ENCODE peak calls at places on chromosomes 7 and 10, in five cellular contexts. N is AG10803; E is naive thymus-derived CD4-positive, alpha-beta T cell; Y is DND-41; C is A549. A is an unnamed sample.

GRCh38 chr10:113001599-113002448 is 51.8 kb downstream of the TCF7L2 start:
- DNase-seq in N (no peak), E (no peak), Y (no peak), C (no peak), A (no peak)

GRCh38 chr10:88428442-88428841 is 154.7 kb downstream of the RNLS start:
- DNase-seq in N (peak), E (no peak), Y (no peak), C (peak), A (no peak)

GRCh38 chr7:150377116-150377979 is 1.8 kb upstream of the ZNF775 start:
- DNase-seq in N (no peak), E (no peak), Y (no peak), C (no peak), A (no peak)

GRCh38 chr7:28104811-28105210 is 75.8 kb downstream of the JAZF1 start:
- DNase-seq in N (no peak), E (no peak), Y (no peak), C (no peak), A (no peak)

GRCh38 chr7:20330797-20331230 is at the start of gene ITGB8:
- DNase-seq in N (peak), E (no peak), Y (no peak), C (peak), A (no peak)

GRCh38 chr7:99597762-99598501 is at the start of gene TMEM225B:
- DNase-seq in N (no peak), E (peak), Y (no peak), C (no peak), A (peak)

GRCh38 chr7:87926581-87927461 is 7.2 kb upstream of the ADAM22 start:
- DNase-seq in N (no peak), E (no peak), Y (no peak), C (no peak), A (no peak)

GRCh38 chr7:126760914-126761577 is 491.7 kb downstream of the GRM8 start:
- DNase-seq in N (no peak), E (no peak), Y (no peak), C (no peak), A (no peak)

GRCh38 chr10:12703813-12704212 is 297.7 kb downstream of the CCDC3 start:
- DNase-seq in N (peak), E (no peak), Y (no peak), C (no peak), A (no peak)

GRCh38 chr10:36534471-36535002 is 590.9 kb upstream of the ANKRD30A start:
- DNase-seq in N (peak), E (no peak), Y (no peak), C (peak), A (no peak)

GRCh38 chr10:23980054-23980453 is 228.9 kb upstream of the KIAA1217 start:
- DNase-seq in N (no peak), E (no peak), Y (no peak), C (no peak), A (no peak)

GRCh38 chr10:73873163-73873842 is 1.1 kb downstream of the CAMK2G start:
- DNase-seq in N (no peak), E (no peak), Y (no peak), C (no peak), A (no peak)

GRCh38 chr7:47535704-47536628 is 45.9 kb downstream of the TNS3 start:
- DNase-seq in N (no peak), E (no peak), Y (no peak), C (no peak), A (no peak)

GRCh38 chr7:16026253-16027020 is 340.0 kb upstream of the MEOX2 start:
- DNase-seq in N (no peak), E (no peak), Y (no peak), C (no peak), A (no peak)

GRCh38 chr7:38629621-38630020 is 1.6 kb downstream of the AMPH start:
- DNase-seq in N (peak), E (no peak), Y (no peak), C (no peak), A (no peak)

GRCh38 chr10:36173364-36173763 is 531.3 kb upstream of the FZD8 start:
- DNase-seq in N (no peak), E (no peak), Y (no peak), C (no peak), A (no peak)

GRCh38 chr7:22688034-22688433 is 39.0 kb upstream of the IL6 start:
- DNase-seq in N (no peak), E (no peak), Y (no peak), C (no peak), A (no peak)

GRCh38 chr10:70480254-70480861 is 1.8 kb downstream of the PALD1 start:
- DNase-seq in N (no peak), E (peak), Y (peak), C (no peak), A (no peak)

GRCh38 chr7:44184221-44184873 is 4.9 kb downstream of the GCK start:
- DNase-seq in N (peak), E (no peak), Y (no peak), C (peak), A (no peak)

GRCh38 chr10:34405611-34406462 is 409.3 kb downstream of the PARD3 start:
- DNase-seq in N (no peak), E (no peak), Y (no peak), C (no peak), A (no peak)

GRCh38 chr7:10889266-10889898 is 84.3 kb upstream of the PHF14 start:
- DNase-seq in N (peak), E (peak), Y (peak), C (peak), A (peak)

GRCh38 chr7:94295805-94296204 is 98.9 kb upstream of the COL1A2 start:
- DNase-seq in N (peak), E (no peak), Y (no peak), C (peak), A (no peak)

GRCh38 chr7:107527196-107527595 is 36.5 kb downstream of the COG5 start:
- DNase-seq in N (no peak), E (no peak), Y (no peak), C (no peak), A (no peak)

GRCh38 chr10:117541909-117542705 is 439 bp upstream of the EMX2 start:
- DNase-seq in N (peak), E (no peak), Y (no peak), C (peak), A (no peak)

GRCh38 chr10:117541405-117541908 is 1.1 kb upstream of the EMX2 start:
- DNase-seq in N (peak), E (no peak), Y (no peak), C (no peak), A (no peak)

GRCh38 chr10:117543999-117544728 is 1.6 kb downstream of the EMX2 start:
- DNase-seq in N (no peak), E (no peak), Y (no peak), C (no peak), A (no peak)

GRCh38 chr10:117543245-117543998 is 876 bp downstream of the EMX2 start:
- DNase-seq in N (peak), E (no peak), Y (no peak), C (no peak), A (no peak)

GRCh38 chr10:117542706-117543244 is at the start of gene EMX2:
- DNase-seq in N (no peak), E (no peak), Y (no peak), C (no peak), A (no peak)
- H3K4me3 ChIP-seq in N (peak), E (no peak), Y (no peak), C (peak), A (no peak)

GRCh38 chr7:96285579-96285978 is 36.3 kb downstream of the SLC25A13 start:
- DNase-seq in N (no peak), E (peak), Y (peak), C (no peak), A (peak)

GRCh38 chr7:96282835-96283234 is 39.1 kb downstream of the SLC25A13 start:
- DNase-seq in N (no peak), E (no peak), Y (no peak), C (no peak), A (no peak)

GRCh38 chr7:96284240-96284639 is 37.7 kb downstream of the SLC25A13 start:
- DNase-seq in N (no peak), E (no peak), Y (no peak), C (no peak), A (no peak)

GRCh38 chr7:96284838-96285237 is 37.1 kb downstream of the SLC25A13 start:
- DNase-seq in N (no peak), E (no peak), Y (no peak), C (no peak), A (no peak)

DNA sequence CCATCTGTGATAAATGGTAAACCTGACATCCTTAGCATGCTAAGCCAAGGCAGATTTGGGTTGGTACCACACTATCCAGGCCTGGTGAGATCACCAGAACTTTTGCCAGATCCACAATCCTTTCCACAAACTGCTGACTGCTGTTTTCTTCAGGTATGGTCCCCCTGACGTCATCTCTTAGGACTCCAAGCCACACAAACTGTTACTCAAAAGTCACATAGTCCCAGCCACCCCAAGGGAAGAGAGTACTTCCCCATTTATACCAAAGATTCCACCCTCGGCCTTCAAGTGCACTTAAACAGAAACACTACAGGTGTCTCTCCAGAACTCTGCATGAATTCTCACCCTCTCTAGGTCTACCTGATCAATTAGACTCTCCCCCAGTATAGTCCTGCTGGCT is 34.7 kb downstream of the SLC25A13 start:
- DNase-seq in N (no peak), E (no peak), Y (no peak), C (no peak), A (no peak)
- H3K4me3 ChIP-seq in N (no peak), E (no peak), Y (no peak), C (no peak), A (no peak)

GRCh38 chr7:132576723-132577089 is 436 bp upstream of the PLXNA4 start:
- DNase-seq in N (no peak), E (no peak), Y (no peak), C (no peak), A (no peak)
- H3K4me3 ChIP-seq in N (peak), E (no peak), Y (no peak), C (peak), A (no peak)

DNA sequence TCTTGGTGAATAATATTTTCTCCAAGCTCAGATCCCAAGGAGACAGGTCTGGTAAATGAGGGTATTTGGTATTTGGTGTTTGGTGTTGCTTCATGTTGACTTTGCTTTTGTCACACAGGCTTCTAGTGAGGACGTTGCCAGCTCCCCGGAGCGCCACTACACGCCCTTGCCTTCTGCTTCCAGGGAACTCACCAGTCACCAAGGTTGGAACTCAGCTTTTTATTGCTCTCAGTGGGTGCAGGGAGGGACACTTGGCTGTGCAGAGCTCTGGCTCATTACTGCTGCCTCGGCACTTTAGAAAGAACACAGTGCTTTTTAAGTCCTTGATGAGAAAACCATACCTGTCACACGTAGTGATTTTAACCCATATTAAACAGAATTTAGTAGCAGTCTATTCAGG is 892.9 kb downstream of the LRMDA start:
- DNase-seq in N (peak), E (no peak), Y (no peak), C (no peak), A (no peak)
- H3K4me3 ChIP-seq in N (no peak), E (no peak), Y (no peak), C (no peak), A (no peak)

GRCh38 chr10:17106991-17107390 is 22.6 kb downstream of the CUBN start:
- DNase-seq in N (no peak), E (no peak), Y (no peak), C (no peak), A (no peak)

GRCh38 chr10:17113889-17114288 is 15.7 kb downstream of the CUBN start:
- DNase-seq in N (peak), E (no peak), Y (no peak), C (no peak), A (no peak)

GRCh38 chr10:17113346-17113745 is 16.3 kb downstream of the CUBN start:
- DNase-seq in N (no peak), E (no peak), Y (no peak), C (no peak), A (no peak)

GRCh38 chr10:17112566-17112965 is 17.0 kb downstream of the CUBN start:
- DNase-seq in N (no peak), E (no peak), Y (no peak), C (no peak), A (no peak)

GRCh38 chr10:17109475-17110207 is 20.0 kb downstream of the CUBN start:
- DNase-seq in N (peak), E (no peak), Y (no peak), C (peak), A (no peak)
- H3K4me3 ChIP-seq in N (no peak), E (no peak), Y (no peak), C (no peak), A (no peak)

DNA sequence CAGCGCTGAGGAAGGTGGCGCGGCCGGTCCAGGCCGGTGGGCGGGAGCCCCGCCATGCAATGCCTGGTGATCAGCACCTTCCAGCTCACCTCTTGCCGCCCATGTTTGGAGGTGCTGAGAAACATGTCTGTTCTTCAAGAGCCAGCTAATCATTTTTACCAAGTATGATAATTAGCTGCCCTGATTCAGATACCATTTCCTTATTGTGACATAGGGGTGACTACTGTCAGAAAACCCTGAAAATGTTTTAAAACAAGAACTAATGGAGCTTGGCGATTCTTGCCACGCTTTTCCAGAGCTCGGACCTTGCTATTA is 33.5 kb upstream of the SFTPD start:
- DNase-seq in N (no peak), E (no peak), Y (no peak), C (peak), A (no peak)
- H3K4me3 ChIP-seq in N (peak), E (no peak), Y (no peak), C (peak), A (no peak)

DNA sequence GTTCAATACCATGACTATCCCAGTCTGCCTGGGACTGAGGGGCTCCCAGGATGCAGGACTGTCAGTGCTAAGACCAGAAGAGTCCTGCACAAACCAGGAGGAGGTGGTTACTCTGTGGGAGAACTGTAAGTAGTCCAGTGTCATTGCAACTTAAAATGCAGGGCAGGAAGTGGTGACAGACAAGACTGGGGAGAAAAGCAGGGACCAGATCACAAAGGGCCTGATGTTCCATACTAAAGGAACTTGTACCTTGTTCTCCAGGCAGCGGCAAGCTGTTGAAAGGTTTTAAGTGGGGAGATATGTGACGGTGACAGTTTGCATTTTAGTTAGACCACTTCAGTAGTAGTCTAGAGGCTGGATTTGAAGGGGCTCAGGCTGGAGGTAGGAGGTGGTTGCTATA is 65.8 kb upstream of the GLCCI1 start:
- DNase-seq in N (no peak), E (no peak), Y (peak), C (no peak), A (no peak)
- H3K4me3 ChIP-seq in N (no peak), E (no peak), Y (no peak), C (no peak), A (no peak)

GRCh38 chr10:99779335-99779734 is 3.1 kb upstream of the ABCC2 start:
- DNase-seq in N (peak), E (no peak), Y (no peak), C (no peak), A (no peak)
- H3K4me3 ChIP-seq in N (peak), E (no peak), Y (no peak), C (peak), A (no peak)